ENCODE peak calls at places on chromosomes 1 and 21, in seven cellular contexts. U is H1, J is ovary, P is esophagus squamous epithelium, V is spleen, Q is testis, Z is Peyer's patch. F is an unnamed sample.

GRCh38 chr21:41673596-41674335 is 93.1 kb downstream of the RIPK4 start:
- DNase-seq in U (no peak), J (no peak), P (no peak), V (peak; percentile 25), Q (no peak), Z (no peak), F (no peak)

GRCh38 chr1:116666747-116667576 is 571 bp downstream of the IGSF3 start:
- DNase-seq in U (peak; percentile 49), J (no peak), P (no peak), V (no peak), Q (no peak), Z (no peak), F (no peak)

GRCh38 chr1:24878775-24879742 is 51.0 kb downstream of the RUNX3 start:
- DNase-seq in U (peak; percentile 23), J (no peak), P (no peak), V (no peak), Q (no peak), Z (peak; percentile 24), F (no peak)

GRCh38 chr1:179831225-179831624 is 46.4 kb downstream of the TOR1AIP2 start:
- DNase-seq in U (no peak), J (no peak), P (no peak), V (no peak), Q (peak; percentile 9), Z (no peak), F (no peak)

GRCh38 chr1:51661081-51661518 is 44.2 kb downstream of the OSBPL9 start:
- DNase-seq in U (no peak), J (no peak), P (no peak), V (no peak), Q (no peak), Z (no peak), F (no peak)

GRCh38 chr1:116565222-116565621 is 5.6 kb downstream of the CD58 start:
- DNase-seq in U (no peak), J (no peak), P (no peak), V (no peak), Q (no peak), Z (no peak), F (no peak)

GRCh38 chr21:45922648-45923047 is 58.9 kb upstream of the COL6A1 start:
- DNase-seq in U (no peak), J (no peak), P (no peak), V (no peak), Q (no peak), Z (no peak), F (no peak)

GRCh38 chr1:15756143-15757015 is 2.2 kb upstream of the FBLIM1 start:
- DNase-seq in U (no peak), J (no peak), P (no peak), V (no peak), Q (peak; percentile 25), Z (peak; percentile 85), F (peak; percentile 87)

GRCh38 chr1:14915356-14916054 is 238.0 kb upstream of the TMEM51 start:
- DNase-seq in U (peak; percentile 89), J (no peak), P (no peak), V (no peak), Q (peak; percentile 73), Z (peak; percentile 69), F (peak; percentile 47)

GRCh38 chr1:216723274-216723780 is at the start of gene ESRRG:
- DNase-seq in U (peak; percentile 80), J (peak; percentile 9), P (no peak), V (peak; percentile 78), Q (peak; percentile 59), Z (no peak), F (peak; percentile 43)

GRCh38 chr1:93164816-93165215 is 15.4 kb downstream of the TMED5 start:
- DNase-seq in U (no peak), J (no peak), P (no peak), V (no peak), Q (no peak), Z (no peak), F (no peak)

GRCh38 chr1:204962742-204963632 is 80.0 kb upstream of the CNTN2 start:
- DNase-seq in U (no peak), J (no peak), P (no peak), V (no peak), Q (no peak), Z (no peak), F (no peak)

GRCh38 chr1:204959836-204960235 is 83.2 kb upstream of the CNTN2 start:
- DNase-seq in U (no peak), J (no peak), P (no peak), V (no peak), Q (no peak), Z (no peak), F (no peak)

GRCh38 chr1:204960306-204960984 is 82.6 kb upstream of the CNTN2 start:
- DNase-seq in U (no peak), J (no peak), P (no peak), V (no peak), Q (no peak), Z (no peak), F (no peak)

GRCh38 chr1:204959374-204959773 is 83.6 kb upstream of the CNTN2 start:
- DNase-seq in U (no peak), J (no peak), P (no peak), V (no peak), Q (peak; percentile 18), Z (no peak), F (no peak)

GRCh38 chr1:204961765-204962419 is 81.1 kb upstream of the CNTN2 start:
- DNase-seq in U (no peak), J (no peak), P (no peak), V (no peak), Q (no peak), Z (no peak), F (no peak)
- TF ChIP-seq CTCF in U (peak; percentile 40), J (no peak), P (no peak), V (no peak), Q (no peak), Z (no peak), F (no peak)

DNA sequence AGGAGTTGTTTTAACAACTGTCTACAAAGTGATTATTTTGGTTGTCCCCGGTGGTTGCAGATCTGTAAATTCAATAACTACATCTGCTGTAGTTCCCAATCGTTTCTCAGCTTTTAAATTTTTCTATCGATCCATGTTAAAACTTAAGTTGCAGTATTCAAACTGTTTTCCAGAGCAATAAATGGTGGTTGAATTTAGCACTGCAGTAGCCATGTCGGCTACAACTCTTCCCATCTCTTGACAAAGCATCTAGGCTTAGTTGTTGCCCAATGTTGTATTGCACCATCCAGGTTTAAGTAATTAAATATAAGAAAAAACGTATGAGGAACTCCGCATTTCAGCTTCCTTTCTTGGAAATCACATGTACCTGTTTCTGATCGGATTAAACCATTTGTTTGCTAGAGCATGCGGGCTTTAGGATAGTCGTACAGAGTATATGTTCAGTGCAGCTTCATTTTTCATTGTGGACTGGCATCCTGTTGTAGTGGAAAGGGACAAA is 996 bp downstream of the CNIH4 start:
- DNase-seq in U (no peak), J (no peak), P (no peak), V (no peak), Q (no peak), Z (no peak), F (no peak)
- TF ChIP-seq POLR2A in U (no peak), J (no peak), P (no peak), V (no peak), Q (no peak), Z (no peak), F (no peak)

GRCh38 chr1:61851849-61852692 is 109.8 kb downstream of the PATJ start:
- DNase-seq in U (no peak), J (no peak), P (no peak), V (no peak), Q (no peak), Z (no peak), F (no peak)

GRCh38 chr1:61852693-61853060 is 110.4 kb downstream of the PATJ start:
- DNase-seq in U (no peak), J (no peak), P (no peak), V (no peak), Q (no peak), Z (no peak), F (no peak)

GRCh38 chr1:61851235-61851634 is 109.0 kb downstream of the PATJ start:
- DNase-seq in U (no peak), J (no peak), P (no peak), V (no peak), Q (no peak), Z (no peak), F (no peak)

GRCh38 chr1:61853545-61853944 is 111.3 kb downstream of the PATJ start:
- DNase-seq in U (no peak), J (no peak), P (no peak), V (no peak), Q (no peak), Z (no peak), F (no peak)
- TF ChIP-seq CTCF in U (no peak), J (no peak), P (no peak), V (no peak), Q (peak; percentile 21), Z (no peak), F (no peak)

GRCh38 chr1:1347663-1348419 is 1.4 kb downstream of the DVL1 start:
- DNase-seq in U (peak; percentile 78), J (no peak), P (no peak), V (no peak), Q (peak; percentile 71), Z (peak; percentile 72), F (peak; percentile 82)
- TF ChIP-seq POLR2A in U (no peak), J (no peak), P (no peak), V (no peak), Q (no peak), Z (no peak), F (peak; percentile 49)

DNA sequence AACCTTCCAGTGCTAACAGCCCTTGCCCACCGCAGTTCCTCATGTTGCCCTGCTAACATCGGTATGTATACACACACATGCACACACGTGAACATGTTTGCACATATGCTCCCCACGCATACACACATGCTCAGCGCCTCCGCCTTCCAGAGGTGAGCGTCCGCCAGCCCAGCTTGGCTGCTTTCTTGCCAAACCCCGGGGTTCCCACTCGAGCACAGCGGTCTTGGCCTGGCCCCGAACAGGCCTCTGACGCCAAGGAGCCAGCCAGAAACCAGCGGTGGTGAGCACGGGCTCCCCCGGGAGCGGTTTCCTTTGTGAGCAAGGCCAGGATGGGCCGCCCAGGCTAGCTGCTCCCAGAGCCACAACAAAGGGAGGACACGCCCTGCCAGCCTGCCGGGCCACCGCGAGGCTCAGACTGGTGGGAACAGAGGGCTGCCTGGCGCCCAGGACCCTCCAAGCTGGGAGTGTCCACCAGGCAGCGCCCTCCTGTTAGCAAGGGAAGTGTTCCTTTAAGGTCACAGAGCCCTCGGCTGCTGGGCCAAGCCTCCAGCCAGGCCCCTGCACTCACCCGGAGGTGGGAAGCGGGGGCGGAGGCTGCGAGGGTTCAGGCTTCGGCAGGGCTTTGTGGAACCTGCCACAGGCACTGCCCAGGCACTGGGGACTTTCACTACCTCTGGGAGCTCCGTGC is 65.4 kb downstream of the ALPL start:
- DNase-seq in U (peak; percentile 72), J (peak; percentile 42), P (no peak), V (peak; percentile 82), Q (peak; percentile 20), Z (peak; percentile 49), F (no peak)
- TF ChIP-seq CTCF in U (no peak), J (no peak), P (peak; percentile 11), V (no peak), Q (no peak), Z (no peak), F (no peak)

GRCh38 chr1:185367218-185367617 is 50.2 kb upstream of the IVNS1ABP start:
- DNase-seq in U (no peak), J (no peak), P (no peak), V (no peak), Q (no peak), Z (no peak), F (no peak)
- TF ChIP-seq POLR2A in U (no peak), J (no peak), P (no peak), V (no peak), Q (no peak), Z (no peak), F (no peak)

GRCh38 chr21:15520811-15521643 is 208.8 kb upstream of the USP25 start:
- DNase-seq in U (no peak), J (no peak), P (no peak), V (no peak), Q (no peak), Z (no peak), F (no peak)
- TF ChIP-seq CTCF in U (peak; percentile 52), J (no peak), P (no peak), V (no peak), Q (peak; percentile 21), Z (no peak), F (peak; percentile 19)